ENCODE peak calls at places on chromosomes 4 and X, in six cellular contexts. One of them, this sample, is unnamed.

GRCh38 chr4:71293705-71294104 is 45.1 kb upstream of the SLC4A4 start:
- DNase-seq in left ventricle myocardium inferior: no peak
- DNase-seq in pancreas: no peak
- DNase-seq in mesothelial cell of epicardium: no peak
- DNase-seq in uterus: no peak
- DNase-seq in mucosa of descending colon: no peak
- DNase-seq in this sample: no peak

GRCh38 chrX:106919932-106920452 is at the start of gene CLDN2:
- DNase-seq in left ventricle myocardium inferior: no peak
- DNase-seq in mesothelial cell of epicardium: no peak
- DNase-seq in pancreas: no peak
- DNase-seq in uterus: no peak
- DNase-seq in mucosa of descending colon: no peak
- DNase-seq in this sample: no peak

GRCh38 chr4:8433181-8433580 is 7.3 kb downstream of the ACOX3 start:
- DNase-seq in mucosa of descending colon: no peak
- DNase-seq in left ventricle myocardium inferior: no peak
- DNase-seq in mesothelial cell of epicardium: no peak
- DNase-seq in uterus: no peak
- DNase-seq in pancreas: no peak
- DNase-seq in this sample: no peak

GRCh38 chr4:174365018-174365587 is 81.4 kb downstream of the CEP44 start:
- DNase-seq in uterus: no peak
- DNase-seq in pancreas: peak; percentile 5
- DNase-seq in left ventricle myocardium inferior: no peak
- DNase-seq in mesothelial cell of epicardium: no peak
- DNase-seq in mucosa of descending colon: peak; percentile 22
- DNase-seq in this sample: no peak

GRCh38 chr4:10295326-10295725 is 161.9 kb downstream of the ZNF518B start:
- DNase-seq in left ventricle myocardium inferior: no peak
- DNase-seq in pancreas: no peak
- DNase-seq in uterus: no peak
- DNase-seq in mesothelial cell of epicardium: no peak
- DNase-seq in mucosa of descending colon: no peak
- DNase-seq in this sample: no peak

GRCh38 chr4:2832981-2833670 is 10.5 kb upstream of the ADD1 start:
- DNase-seq in mesothelial cell of epicardium: peak; percentile 30
- DNase-seq in uterus: no peak
- DNase-seq in pancreas: peak; percentile 2
- DNase-seq in left ventricle myocardium inferior: peak; percentile 10
- DNase-seq in mucosa of descending colon: no peak
- DNase-seq in this sample: no peak

GRCh38 chr4:154004859-154005520 is 216.1 kb upstream of the SFRP2 start:
- DNase-seq in uterus: peak; percentile 63
- DNase-seq in pancreas: no peak
- DNase-seq in left ventricle myocardium inferior: no peak
- DNase-seq in mucosa of descending colon: no peak
- DNase-seq in mesothelial cell of epicardium: no peak
- DNase-seq in this sample: no peak

GRCh38 chrX:44842555-44843317 is 1.1 kb upstream of the DUSP21 start:
- DNase-seq in left ventricle myocardium inferior: no peak
- DNase-seq in uterus: no peak
- DNase-seq in mucosa of descending colon: no peak
- DNase-seq in pancreas: no peak
- DNase-seq in mesothelial cell of epicardium: no peak
- DNase-seq in this sample: no peak

GRCh38 chr4:3399277-3400194 is 42.2 kb upstream of the HGFAC start:
- DNase-seq in left ventricle myocardium inferior: peak; percentile 21
- DNase-seq in pancreas: no peak
- DNase-seq in mucosa of descending colon: no peak
- DNase-seq in uterus: no peak
- DNase-seq in mesothelial cell of epicardium: no peak
- DNase-seq in this sample: no peak

GRCh38 chr4:3873446-3874415 is 107.5 kb downstream of the ADRA2C start:
- DNase-seq in uterus: no peak
- DNase-seq in mesothelial cell of epicardium: no peak
- DNase-seq in left ventricle myocardium inferior: peak; percentile 5
- DNase-seq in pancreas: no peak
- DNase-seq in mucosa of descending colon: no peak
- DNase-seq in this sample: no peak

GRCh38 chrX:38941675-38942074 is 140.4 kb downstream of the MID1IP1 start:
- DNase-seq in mucosa of descending colon: no peak
- DNase-seq in left ventricle myocardium inferior: no peak
- DNase-seq in pancreas: no peak
- DNase-seq in mesothelial cell of epicardium: no peak
- DNase-seq in uterus: no peak
- DNase-seq in this sample: no peak

GRCh38 chr4:13262816-13263215 is 221.3 kb downstream of the RAB28 start:
- DNase-seq in pancreas: no peak
- DNase-seq in mesothelial cell of epicardium: no peak
- DNase-seq in left ventricle myocardium inferior: no peak
- DNase-seq in uterus: no peak
- DNase-seq in mucosa of descending colon: no peak
- DNase-seq in this sample: no peak

GRCh38 chrX:41177297-41177696 is 92.1 kb downstream of the USP9X start:
- DNase-seq in left ventricle myocardium inferior: no peak
- DNase-seq in mesothelial cell of epicardium: no peak
- DNase-seq in uterus: no peak
- DNase-seq in pancreas: no peak
- DNase-seq in mucosa of descending colon: no peak
- DNase-seq in this sample: no peak

GRCh38 chrX:41184312-41184711 is 99.1 kb downstream of the USP9X start:
- DNase-seq in mesothelial cell of epicardium: no peak
- DNase-seq in left ventricle myocardium inferior: no peak
- DNase-seq in uterus: no peak
- DNase-seq in pancreas: no peak
- DNase-seq in mucosa of descending colon: no peak
- DNase-seq in this sample: no peak

GRCh38 chrX:41178201-41178600 is 93.0 kb downstream of the USP9X start:
- DNase-seq in uterus: no peak
- DNase-seq in pancreas: no peak
- DNase-seq in mesothelial cell of epicardium: no peak
- DNase-seq in left ventricle myocardium inferior: no peak
- DNase-seq in mucosa of descending colon: no peak
- DNase-seq in this sample: no peak

GRCh38 chrX:41176263-41176662 is 91.0 kb downstream of the USP9X start:
- DNase-seq in left ventricle myocardium inferior: no peak
- DNase-seq in pancreas: no peak
- DNase-seq in mesothelial cell of epicardium: no peak
- DNase-seq in uterus: no peak
- DNase-seq in mucosa of descending colon: no peak
- DNase-seq in this sample: no peak

DNA sequence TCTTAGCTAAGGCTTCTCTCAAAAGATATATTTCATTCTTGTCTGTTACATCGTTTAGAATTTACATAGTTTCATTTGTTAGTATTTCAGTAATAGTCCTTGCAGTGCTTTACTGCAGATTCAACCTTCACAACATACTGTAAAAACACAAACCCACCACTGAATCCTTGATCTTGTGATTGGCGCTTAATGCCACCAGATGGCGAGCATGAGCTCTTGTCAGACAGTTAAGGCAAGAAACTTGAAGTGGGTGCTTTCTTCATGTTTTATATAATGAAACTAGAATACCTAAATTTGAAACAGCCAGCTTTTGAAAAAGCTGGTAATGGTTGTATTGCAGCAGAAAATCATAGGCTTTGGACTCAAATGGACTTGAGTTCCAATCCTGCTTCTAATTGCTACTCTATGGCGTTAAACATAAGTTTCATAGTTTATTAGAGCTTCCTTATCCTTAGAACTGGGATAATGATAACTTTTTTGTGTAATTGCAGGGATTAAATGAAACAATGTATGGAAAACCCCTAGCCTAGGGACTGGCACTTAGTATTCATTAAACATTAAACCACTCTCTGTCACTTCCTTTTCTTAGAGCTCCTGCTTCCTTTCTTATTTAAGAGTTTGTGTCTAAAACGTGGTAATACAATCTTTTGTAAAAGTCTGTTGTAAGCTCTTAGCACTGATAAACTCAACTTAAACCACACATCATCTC is 95.1 kb downstream of the USP9X start:
- DNase-seq in mucosa of descending colon: peak; percentile 46
- DNase-seq in pancreas: peak; percentile 5
- DNase-seq in mesothelial cell of epicardium: no peak
- DNase-seq in left ventricle myocardium inferior: no peak
- DNase-seq in uterus: peak; percentile 50
- DNase-seq in this sample: no peak
- TF ChIP-seq CTCF in mucosa of descending colon: peak; percentile 24
- TF ChIP-seq CTCF in pancreas: peak; percentile 64
- TF ChIP-seq CTCF in mesothelial cell of epicardium: peak; percentile 23
- TF ChIP-seq CTCF in left ventricle myocardium inferior: peak; percentile 65
- TF ChIP-seq CTCF in uterus: peak; percentile 68
- TF ChIP-seq CTCF in this sample: no peak

GRCh38 chrX:95505721-95506120 is 1178.9 kb upstream of the DIAPH2 start:
- DNase-seq in uterus: no peak
- DNase-seq in left ventricle myocardium inferior: no peak
- DNase-seq in mesothelial cell of epicardium: no peak
- DNase-seq in mucosa of descending colon: no peak
- DNase-seq in pancreas: no peak
- DNase-seq in this sample: no peak
- TF ChIP-seq CTCF in uterus: no peak
- TF ChIP-seq CTCF in left ventricle myocardium inferior: no peak
- TF ChIP-seq CTCF in mesothelial cell of epicardium: no peak
- TF ChIP-seq CTCF in mucosa of descending colon: no peak
- TF ChIP-seq CTCF in pancreas: no peak
- TF ChIP-seq CTCF in this sample: no peak

GRCh38 chr4:15797320-15797719 is 19.2 kb downstream of the CD38 start:
- DNase-seq in mucosa of descending colon: no peak
- DNase-seq in pancreas: no peak
- DNase-seq in mesothelial cell of epicardium: no peak
- DNase-seq in left ventricle myocardium inferior: no peak
- DNase-seq in uterus: no peak
- DNase-seq in this sample: no peak

GRCh38 chr4:15792974-15793373 is 14.8 kb downstream of the CD38 start:
- DNase-seq in pancreas: no peak
- DNase-seq in left ventricle myocardium inferior: no peak
- DNase-seq in uterus: no peak
- DNase-seq in mucosa of descending colon: no peak
- DNase-seq in mesothelial cell of epicardium: no peak
- DNase-seq in this sample: no peak

GRCh38 chr4:15793506-15794363 is 15.6 kb downstream of the CD38 start:
- DNase-seq in mucosa of descending colon: no peak
- DNase-seq in left ventricle myocardium inferior: no peak
- DNase-seq in mesothelial cell of epicardium: no peak
- DNase-seq in pancreas: no peak
- DNase-seq in uterus: no peak
- DNase-seq in this sample: no peak

GRCh38 chr4:15794432-15794831 is 16.3 kb downstream of the CD38 start:
- DNase-seq in left ventricle myocardium inferior: no peak
- DNase-seq in mucosa of descending colon: no peak
- DNase-seq in uterus: no peak
- DNase-seq in mesothelial cell of epicardium: no peak
- DNase-seq in pancreas: no peak
- DNase-seq in this sample: no peak

DNA sequence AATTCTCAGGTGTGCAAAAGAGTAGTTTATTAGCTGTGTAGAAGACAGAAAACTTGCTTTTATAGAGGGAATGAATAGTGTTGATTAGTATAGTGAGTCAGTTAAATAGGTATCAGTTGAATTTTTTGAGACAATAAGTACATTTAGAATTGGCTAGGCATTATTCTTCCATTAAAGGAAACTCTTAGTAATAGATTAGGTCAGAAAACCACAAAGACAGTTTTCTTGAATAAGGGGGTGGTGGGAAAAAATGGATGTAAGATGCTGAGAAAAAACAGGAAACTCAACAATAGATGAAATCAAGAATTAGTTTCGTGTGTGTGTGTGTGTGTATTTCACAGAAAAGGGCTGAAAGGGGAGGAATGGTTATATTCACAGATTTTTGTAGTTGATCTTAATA is 16.8 kb downstream of the CD38 start:
- DNase-seq in pancreas: no peak
- DNase-seq in left ventricle myocardium inferior: no peak
- DNase-seq in mesothelial cell of epicardium: no peak
- DNase-seq in uterus: no peak
- DNase-seq in mucosa of descending colon: no peak
- DNase-seq in this sample: no peak
- TF ChIP-seq CTCF in pancreas: no peak
- TF ChIP-seq CTCF in left ventricle myocardium inferior: no peak
- TF ChIP-seq CTCF in mesothelial cell of epicardium: no peak
- TF ChIP-seq CTCF in uterus: no peak
- TF ChIP-seq CTCF in mucosa of descending colon: no peak
- TF ChIP-seq CTCF in this sample: no peak

GRCh38 chrX:70577442-70577841 is 132.8 kb downstream of the DLG3 start:
- DNase-seq in left ventricle myocardium inferior: no peak
- DNase-seq in pancreas: no peak
- DNase-seq in uterus: no peak
- DNase-seq in mucosa of descending colon: no peak
- DNase-seq in mesothelial cell of epicardium: no peak
- DNase-seq in this sample: no peak
- TF ChIP-seq CTCF in left ventricle myocardium inferior: no peak
- TF ChIP-seq CTCF in pancreas: no peak
- TF ChIP-seq CTCF in uterus: no peak
- TF ChIP-seq CTCF in mucosa of descending colon: no peak
- TF ChIP-seq CTCF in mesothelial cell of epicardium: no peak
- TF ChIP-seq CTCF in this sample: no peak

GRCh38 chrX:53291596-53291995 is 10.2 kb upstream of the IQSEC2 start:
- DNase-seq in left ventricle myocardium inferior: no peak
- DNase-seq in mucosa of descending colon: no peak
- DNase-seq in mesothelial cell of epicardium: no peak
- DNase-seq in uterus: no peak
- DNase-seq in pancreas: no peak
- DNase-seq in this sample: no peak

GRCh38 chrX:53290441-53291041 is 9.2 kb upstream of the IQSEC2 start:
- DNase-seq in pancreas: no peak
- DNase-seq in left ventricle myocardium inferior: no peak
- DNase-seq in uterus: no peak
- DNase-seq in mucosa of descending colon: no peak
- DNase-seq in mesothelial cell of epicardium: no peak
- DNase-seq in this sample: no peak

GRCh38 chrX:53288173-53288572 is 6.8 kb upstream of the IQSEC2 start:
- DNase-seq in mesothelial cell of epicardium: no peak
- DNase-seq in uterus: peak; percentile 34
- DNase-seq in left ventricle myocardium inferior: peak; percentile 61
- DNase-seq in mucosa of descending colon: no peak
- DNase-seq in pancreas: no peak
- DNase-seq in this sample: no peak

GRCh38 chrX:53294024-53294648 is 12.8 kb upstream of the IQSEC2 start:
- DNase-seq in left ventricle myocardium inferior: no peak
- DNase-seq in pancreas: no peak
- DNase-seq in mucosa of descending colon: no peak
- DNase-seq in uterus: no peak
- DNase-seq in mesothelial cell of epicardium: no peak
- DNase-seq in this sample: no peak
- TF ChIP-seq CTCF in left ventricle myocardium inferior: peak; percentile 13
- TF ChIP-seq CTCF in pancreas: no peak
- TF ChIP-seq CTCF in mucosa of descending colon: no peak
- TF ChIP-seq CTCF in uterus: no peak
- TF ChIP-seq CTCF in mesothelial cell of epicardium: no peak
- TF ChIP-seq CTCF in this sample: no peak

GRCh38 chrX:46545111-46546005 is at the start of gene ZNF674:
- DNase-seq in mucosa of descending colon: peak; percentile 94
- DNase-seq in pancreas: peak; percentile 86
- DNase-seq in uterus: peak; percentile 91
- DNase-seq in left ventricle myocardium inferior: peak; percentile 92
- DNase-seq in mesothelial cell of epicardium: peak; percentile 88
- DNase-seq in this sample: peak; percentile 86
- TF ChIP-seq CTCF in mucosa of descending colon: no peak
- TF ChIP-seq CTCF in pancreas: no peak
- TF ChIP-seq CTCF in uterus: peak; percentile 37
- TF ChIP-seq CTCF in left ventricle myocardium inferior: peak; percentile 47
- TF ChIP-seq CTCF in mesothelial cell of epicardium: no peak
- TF ChIP-seq CTCF in this sample: no peak

GRCh38 chrX:37423864-37424569 is 74.9 kb downstream of the PRRG1 start:
- DNase-seq in mucosa of descending colon: peak; percentile 6
- DNase-seq in mesothelial cell of epicardium: no peak
- DNase-seq in left ventricle myocardium inferior: no peak
- DNase-seq in pancreas: no peak
- DNase-seq in uterus: no peak
- DNase-seq in this sample: no peak
- TF ChIP-seq CTCF in mucosa of descending colon: no peak
- TF ChIP-seq CTCF in mesothelial cell of epicardium: no peak
- TF ChIP-seq CTCF in left ventricle myocardium inferior: no peak
- TF ChIP-seq CTCF in pancreas: no peak
- TF ChIP-seq CTCF in uterus: no peak
- TF ChIP-seq CTCF in this sample: no peak

This sample was measured in activated B cell treated with CpG ODN at 0.5 μM for 24 hours.